ENCODE peak calls at places on chromosomes 1 and 21, in nine cellular contexts. H is mammary epithelial cell, X is cardiac muscle cell, C is PC-9, U is GM23338, J is right lobe of liver, S is colonic mucosa, A is heart right ventricle, Q is Peyer's patch. Z is an unnamed sample.

GRCh38 chr1:247385283-247385682 is 30.7 kb upstream of the NLRP3 start:
- DNase-seq in H (peak), X (no peak), C (no peak), U (no peak), J (no peak), S (no peak), A (no peak), Q (no peak), Z (no peak)

GRCh38 chr21:25338415-25338814 is 268.9 kb downstream of the MRPL39 start:
- DNase-seq in H (no peak), X (no peak), C (no peak), U (peak), J (no peak), S (no peak), A (no peak), Q (no peak), Z (no peak)

GRCh38 chr1:61332196-61332753 is 249.9 kb downstream of the NFIA start:
- DNase-seq in H (no peak), X (peak), C (no peak), U (no peak), J (no peak), S (no peak), A (no peak), Q (no peak), Z (no peak)

GRCh38 chr1:193256019-193256418 is 69.6 kb upstream of the B3GALT2 start:
- DNase-seq in H (no peak), X (no peak), C (no peak), U (no peak), J (no peak), S (no peak), A (no peak), Q (no peak), Z (no peak)

GRCh38 chr1:20484526-20485462 is 1.2 kb downstream of the CAMK2N1 start:
- DNase-seq in H (no peak), X (peak), C (no peak), U (no peak), J (peak), S (peak), A (no peak), Q (no peak), Z (no peak)

GRCh38 chr21:18468775-18469174 is 65.2 kb upstream of the TMPRSS15 start:
- DNase-seq in H (no peak), X (no peak), C (no peak), U (no peak), J (no peak), S (no peak), A (no peak), Q (no peak), Z (no peak)

GRCh38 chr1:8733463-8733862 is 84.0 kb downstream of the RERE start:
- DNase-seq in H (peak), X (no peak), C (peak), U (peak), J (no peak), S (no peak), A (no peak), Q (no peak), Z (no peak)

GRCh38 chr1:30834249-30834648 is 74.3 kb downstream of the SDC3 start:
- DNase-seq in H (no peak), X (no peak), C (no peak), U (no peak), J (no peak), S (no peak), A (no peak), Q (no peak), Z (no peak)

GRCh38 chr1:156860113-156860638 is 489 bp upstream of the NTRK1 start:
- DNase-seq in H (peak), X (peak), C (peak), U (peak), J (no peak), S (peak), A (no peak), Q (peak), Z (no peak)

GRCh38 chr1:57796609-57797008 is 372.7 kb upstream of the DAB1 start:
- DNase-seq in H (peak), X (peak), C (no peak), U (no peak), J (no peak), S (no peak), A (no peak), Q (no peak), Z (no peak)

GRCh38 chr1:229714964-229715603 is 89.0 kb downstream of the URB2 start:
- DNase-seq in H (peak), X (peak), C (peak), U (peak), J (no peak), S (peak), A (no peak), Q (no peak), Z (no peak)

GRCh38 chr1:21149862-21150432 is 26.8 kb downstream of the EIF4G3 start:
- DNase-seq in H (peak), X (peak), C (peak), U (peak), J (no peak), S (no peak), A (peak), Q (no peak), Z (no peak)

GRCh38 chr1:205229399-205229861 is 1.7 kb downstream of the TMCC2 start:
- DNase-seq in H (peak), X (peak), C (peak), U (peak), J (no peak), S (peak), A (peak), Q (peak), Z (peak)
- TF ChIP-seq CTCF in H (peak), X (no peak), C (peak), U (peak), J (no peak), S (no peak), A (peak), Q (no peak), Z (no peak)

GRCh38 chr1:50422946-50423669 is at the start of gene DMRTA2:
- DNase-seq in H (peak), X (peak), C (no peak), U (peak), J (no peak), S (no peak), A (no peak), Q (peak), Z (no peak)
- H3K4me3 ChIP-seq in H (no peak), X (peak), C (peak), U (peak), J (no peak), S (peak), A (peak), Q (peak), Z (peak)

GRCh38 chr1:174953657-174954435 is 45.9 kb upstream of the CACYBP start:
- DNase-seq in H (no peak), X (no peak), C (no peak), U (peak), J (no peak), S (peak), A (no peak), Q (no peak), Z (no peak)
- H3K27ac ChIP-seq in H (no peak), X (no peak), C (peak), U (peak), J (peak), S (peak), A (no peak), Q (peak), Z (no peak)

GRCh38 chr1:226457307-226457712 is 49.4 kb upstream of the PARP1 start:
- DNase-seq in H (no peak), X (peak), C (no peak), U (peak), J (no peak), S (no peak), A (no peak), Q (no peak), Z (no peak)
- TF ChIP-seq CTCF in H (no peak), X (peak), C (no peak), U (peak), J (no peak), S (no peak), A (no peak), Q (peak), Z (no peak)

DNA sequence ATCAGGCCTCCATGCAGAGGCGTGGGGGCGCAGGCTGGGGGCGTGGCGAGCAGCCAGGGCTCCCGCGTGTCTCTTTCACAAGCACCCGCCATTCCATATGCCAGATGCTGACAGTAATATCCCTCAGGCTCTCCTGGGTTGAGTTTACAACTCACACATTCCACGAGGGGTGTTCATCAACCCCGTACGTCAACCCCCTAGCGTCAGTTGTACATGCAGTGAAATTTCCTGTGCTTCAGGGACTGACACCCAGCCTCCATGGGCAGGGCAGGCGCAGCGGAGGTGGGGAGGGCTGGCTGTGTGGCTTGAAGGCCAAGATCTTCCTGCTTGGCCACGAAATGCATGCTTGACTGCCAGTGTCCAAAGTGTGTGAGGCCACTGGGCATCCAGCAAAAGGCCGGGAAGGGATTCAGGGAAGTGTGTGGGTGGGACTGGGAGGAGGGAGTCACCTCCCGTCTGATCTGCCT is 33.6 kb downstream of the CLIC6 start:
- DNase-seq in H (peak), X (peak), C (no peak), U (no peak), J (no peak), S (no peak), A (peak), Q (no peak), Z (peak)
- H3K4me3 ChIP-seq in H (no peak), X (no peak), C (no peak), U (no peak), J (no peak), S (no peak), A (no peak), Q (no peak), Z (no peak)

GRCh38 chr1:41435570-41436178 is 48.8 kb downstream of the EDN2 start:
- DNase-seq in H (no peak), X (no peak), C (peak), U (peak), J (no peak), S (no peak), A (no peak), Q (no peak), Z (no peak)
- H3K27ac ChIP-seq in H (no peak), X (no peak), C (no peak), U (no peak), J (no peak), S (no peak), A (no peak), Q (no peak), Z (no peak)